ENCODE peak calls at places on chromosomes 7 and 10, in four cellular contexts. K is K562, Y is HepG2, Q is GM12878. J is an unnamed sample. For H3K4me1 and H3K79me2, the result is how much of the 10 kb centered on the place peaks cover.

GRCh38 chr7:117941138-117941810 is 68.0 kb upstream of the CTTNBP2 start:
- DNase-seq in Y (no peak), K (no peak), Q (no peak), J (no peak)

GRCh38 chr10:79275431-79275851 is 71.8 kb upstream of the PPIF start:
- DNase-seq in Q (no peak), K (no peak), Y (no peak), J (no peak)

GRCh38 chr7:28986723-28987122 is 28.6 kb upstream of the TRIL start:
- DNase-seq in K (no peak), Q (no peak), Y (no peak), J (no peak)

GRCh38 chr10:118958559-118958958 is 71.0 kb upstream of the NANOS1 start:
- DNase-seq in Q (no peak), Y (no peak), K (no peak), J (no peak)

GRCh38 chr7:93977551-93977950 is 26.6 kb downstream of the BET1 start:
- DNase-seq in Q (no peak), K (no peak), Y (no peak), J (no peak)

GRCh38 chr10:79407811-79408795 is 37.3 kb downstream of the ZCCHC24 start:
- DNase-seq in K (no peak), Y (no peak), Q (no peak), J (peak)

GRCh38 chr7:157193274-157193673 is 54.5 kb downstream of the UBE3C start:
- DNase-seq in K (no peak), Q (no peak), Y (peak), J (no peak)

GRCh38 chr7:131683536-131684125 is 127.2 kb upstream of the PODXL start:
- DNase-seq in Y (no peak), Q (no peak), K (no peak), J (no peak)

GRCh38 chr10:34109952-34110702 is 705.0 kb downstream of the PARD3 start:
- DNase-seq in Y (no peak), K (no peak), Q (no peak), J (no peak)

GRCh38 chr7:97422046-97422445 is 304.5 kb downstream of the SDHAF3 start:
- DNase-seq in Q (no peak), K (no peak), Y (no peak), J (no peak)

GRCh38 chr7:4876586-4876985 is 6.9 kb downstream of the RADIL start:
- DNase-seq in K (no peak), Y (no peak), Q (no peak), J (no peak)

GRCh38 chr7:91344911-91345310 is 80.7 kb downstream of the FZD1 start:
- DNase-seq in Q (no peak), K (no peak), Y (no peak), J (no peak)

GRCh38 chr7:91343420-91343819 is 79.2 kb downstream of the FZD1 start:
- DNase-seq in Y (no peak), Q (no peak), K (no peak), J (no peak)

GRCh38 chr7:91347288-91347687 is 83.1 kb downstream of the FZD1 start:
- DNase-seq in Q (no peak), Y (no peak), K (no peak), J (peak)

GRCh38 chr7:91344248-91344647 is 80.0 kb downstream of the FZD1 start:
- DNase-seq in Y (no peak), K (no peak), Q (no peak), J (no peak)

GRCh38 chr7:91345449-91345848 is 81.2 kb downstream of the FZD1 start:
- DNase-seq in Y (no peak), K (no peak), Q (no peak), J (no peak)
- TF ChIP-seq MYC in Y (no peak), K (no peak), Q (no peak), J (no peak)

DNA sequence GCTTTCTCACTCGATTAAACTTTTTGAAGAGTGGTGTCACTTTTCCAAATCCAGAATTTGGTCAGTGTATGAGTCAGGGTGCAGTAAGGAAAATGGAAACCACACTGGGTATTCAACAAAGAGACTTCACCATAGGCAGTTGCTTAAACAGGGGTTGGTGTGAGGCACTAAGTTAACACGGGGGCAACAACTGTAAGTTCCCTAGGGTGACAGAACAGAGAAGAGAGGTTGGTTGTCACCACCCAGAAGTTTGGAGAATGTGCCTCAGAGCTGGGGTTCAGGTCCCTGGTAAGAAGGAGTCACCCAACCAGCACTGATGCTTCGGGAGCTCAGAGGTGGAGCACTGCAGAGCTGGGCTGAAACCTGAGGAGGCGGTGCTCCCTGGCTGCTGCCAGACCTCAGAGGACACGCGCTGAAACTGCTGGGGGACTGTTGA is 170.4 kb downstream of the ARID5B start:
- DNase-seq in Y (no peak), Q (no peak), K (no peak), J (no peak)
- H3K4me1 ChIP-seq in Y (under half), Q (under half), K (under half), J (under half)

GRCh38 chr7:107902381-107902780 is 11.4 kb downstream of the DLD start:
- DNase-seq in K (no peak), Y (no peak), Q (no peak), J (peak)

GRCh38 chr7:107900496-107900895 is 9.5 kb downstream of the DLD start:
- DNase-seq in K (no peak), Y (no peak), Q (no peak), J (no peak)

DNA sequence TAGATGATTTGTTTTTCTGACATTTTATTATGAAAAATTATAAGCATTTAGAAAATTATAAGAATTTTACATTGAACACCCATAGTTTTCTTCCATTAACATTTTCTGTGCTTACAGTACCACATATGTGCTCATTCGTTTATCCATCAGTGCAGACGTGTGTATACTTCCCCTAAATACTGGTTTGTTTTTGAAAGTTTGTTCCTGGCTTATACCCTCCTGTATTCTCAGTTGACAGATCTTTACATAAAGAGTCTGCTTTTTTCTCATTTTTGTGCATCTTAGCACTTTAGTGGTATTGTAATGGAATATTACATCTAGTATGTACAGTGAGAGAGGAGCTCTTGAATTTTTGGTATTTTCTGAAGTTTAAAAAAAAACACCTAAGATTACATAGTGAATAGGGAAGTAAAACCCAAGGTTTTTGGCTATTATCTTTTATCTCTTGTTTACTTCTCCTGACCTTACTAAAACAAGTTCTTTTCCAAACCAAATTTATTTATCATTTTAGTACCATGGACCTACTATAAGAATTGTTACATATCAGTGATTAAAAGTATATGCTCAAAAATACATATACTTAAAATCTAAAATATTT is 8.1 kb downstream of the DLD start:
- DNase-seq in Y (no peak), K (no peak), Q (no peak), J (no peak)
- H3K79me2 ChIP-seq in Y (under half), K (half or more), Q (half or more), J (half or more)

GRCh38 chr10:74930962-74931361 is 104.6 kb downstream of the KAT6B start:
- DNase-seq in K (no peak), Y (no peak), Q (no peak), J (no peak)

GRCh38 chr10:74937446-74937935 is 111.1 kb downstream of the KAT6B start:
- DNase-seq in K (no peak), Q (no peak), Y (peak), J (no peak)

GRCh38 chr10:74934100-74934812 is 107.9 kb downstream of the KAT6B start:
- DNase-seq in K (no peak), Q (no peak), Y (no peak), J (no peak)

GRCh38 chr10:74932648-74933047 is 106.2 kb downstream of the KAT6B start:
- DNase-seq in Y (no peak), K (no peak), Q (no peak), J (no peak)

GRCh38 chr10:74936577-74937445 is 110.4 kb downstream of the KAT6B start:
- DNase-seq in K (no peak), Y (no peak), Q (no peak), J (peak)
- TF ChIP-seq MYC in K (no peak), Y (no peak), Q (no peak), J (no peak)

DNA sequence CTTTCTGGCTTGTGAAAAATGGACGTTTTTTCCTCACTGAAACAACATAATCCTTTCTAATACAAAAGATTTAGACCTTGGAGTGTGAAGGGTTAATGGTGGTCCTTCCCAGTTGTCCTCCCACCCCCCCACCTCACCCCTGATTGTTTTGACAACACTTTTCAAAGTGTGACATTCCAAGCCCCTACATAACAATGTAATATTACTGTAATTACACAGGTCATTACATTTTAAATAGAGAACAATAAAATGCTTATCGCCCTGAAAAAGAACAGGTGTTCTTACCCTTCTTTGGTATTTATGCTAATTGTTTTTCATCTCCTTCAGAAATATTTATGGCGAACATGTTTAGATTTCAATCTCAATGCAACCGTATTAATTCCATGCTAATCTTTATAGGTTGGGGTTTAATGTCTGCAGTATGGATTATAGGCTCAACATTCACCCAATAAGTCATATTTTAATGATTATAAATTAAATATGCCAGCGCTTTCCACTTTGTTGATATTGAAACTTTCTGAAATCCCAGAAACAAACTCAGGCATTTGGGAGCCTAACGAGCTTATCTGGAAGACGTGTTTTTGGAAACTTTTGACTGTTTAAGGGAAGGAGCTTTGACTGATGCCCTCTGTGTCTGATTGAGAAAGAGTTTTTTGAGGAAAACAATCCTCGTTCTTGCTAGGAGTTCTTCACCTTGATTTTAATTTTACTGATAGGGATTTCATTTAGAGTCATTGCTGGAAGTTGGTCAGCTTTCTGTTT is 5.1 kb downstream of the TCF7L2 start:
- DNase-seq in K (no peak), Q (no peak), Y (no peak), J (peak)
- H3K4me1 ChIP-seq in K (under half), Q (under half), Y (half or more), J (half or more)

DNA sequence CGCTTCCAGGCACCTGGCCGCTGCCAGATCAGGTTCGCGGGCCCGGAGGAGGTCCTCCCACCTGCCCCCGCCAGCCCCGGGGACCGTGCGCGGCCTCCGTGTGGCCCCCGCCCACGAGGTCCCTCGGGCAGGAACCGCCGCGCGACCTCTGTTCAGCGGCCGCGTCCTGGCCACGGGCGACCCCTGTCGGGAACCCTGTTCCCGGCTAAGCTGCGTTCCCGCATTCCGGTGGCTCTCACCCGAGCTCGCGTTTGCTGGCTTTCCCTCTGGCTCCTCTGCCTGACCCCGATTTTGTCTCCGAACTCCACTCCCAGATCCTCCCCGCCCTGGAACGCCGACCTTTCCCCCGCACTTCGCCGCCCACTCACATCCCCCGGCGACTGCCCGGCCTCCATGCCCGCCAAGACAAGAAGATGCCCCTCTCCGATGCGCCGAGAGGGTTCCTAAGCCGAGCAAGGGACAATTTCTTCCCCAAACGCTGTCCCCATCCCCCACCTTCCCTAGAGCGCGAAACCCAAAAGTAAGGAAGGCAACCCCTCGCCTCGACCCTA is 2.3 kb downstream of the SFMBT2 start:
- DNase-seq in K (peak), Y (no peak), Q (no peak), J (peak)
- H3K79me2 ChIP-seq in K (half or more), Y (under half), Q (half or more), J (under half)

DNA sequence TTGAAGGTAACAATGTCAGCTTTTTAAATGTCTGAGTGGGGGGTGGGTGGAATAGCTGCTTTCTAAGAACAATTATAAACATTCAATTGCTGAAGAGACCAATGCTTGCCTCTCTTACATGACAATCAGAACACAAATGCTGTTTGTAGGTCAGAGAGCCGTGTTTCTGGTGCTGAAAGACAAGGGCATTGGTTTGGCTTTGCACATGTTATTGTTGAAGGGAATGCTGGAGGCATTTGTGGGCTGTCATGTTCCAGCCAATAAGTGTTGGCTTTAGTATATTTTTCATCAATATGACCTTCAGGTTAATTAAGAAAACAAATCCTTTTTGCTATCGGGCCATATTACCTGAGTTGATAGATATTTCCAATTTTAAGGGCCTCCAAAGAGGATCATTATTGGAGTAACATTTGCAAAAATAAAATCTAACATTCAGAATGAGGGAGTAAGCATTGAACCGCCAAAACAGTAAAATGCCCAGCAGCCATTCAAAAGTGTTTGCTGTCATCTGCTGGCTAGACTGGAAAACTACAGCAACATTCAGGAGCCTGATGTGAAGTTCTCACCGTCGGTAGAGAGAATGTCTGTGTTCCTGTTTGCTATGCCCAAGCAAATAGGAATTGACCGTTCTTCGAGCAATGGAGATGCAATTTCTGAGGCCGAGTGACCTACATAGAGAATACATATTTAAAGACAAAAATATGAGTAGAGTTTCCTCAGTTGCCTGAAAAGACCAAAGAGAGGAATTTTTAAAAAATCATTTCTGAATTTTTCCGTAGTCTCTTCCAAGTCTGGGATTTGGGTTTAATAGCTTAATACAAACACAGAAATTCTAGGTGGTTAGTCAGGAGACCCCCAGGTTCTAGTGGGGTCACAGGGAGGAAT is 118.9 kb downstream of the APBB1IP start:
- DNase-seq in K (peak), Y (peak), Q (no peak), J (peak)
- TF ChIP-seq MYC in K (no peak), Y (no peak), Q (no peak), J (no peak)